ENCODE peak calls at places on chromosomes 4 and X, in five cellular contexts. J is gastrocnemius medialis, I is pancreas, S is nephron progenitor cell, T is WTC11. X is an unnamed sample.

GRCh38 chr4:185395255-185395955 is at the start of gene LRP2BP:
- DNase-seq in I (no peak), T (no peak), S (no peak), J (no peak), X (no peak)

GRCh38 chrX:104435249-104435648 is 130.8 kb upstream of the IL1RAPL2 start:
- DNase-seq in T (no peak), J (no peak), I (no peak), S (no peak), X (no peak)

GRCh38 chr4:178215754-178216153 is 773.5 kb upstream of the AGA start:
- DNase-seq in S (no peak), T (no peak), I (no peak), J (no peak), X (no peak)

GRCh38 chr4:93203708-93204107 is 624.8 kb upstream of the ATOH1 start:
- DNase-seq in S (no peak), T (no peak), I (no peak), J (no peak), X (no peak)

GRCh38 chr4:16027114-16027513 is 56.7 kb downstream of the PROM1 start:
- DNase-seq in S (no peak), J (no peak), I (no peak), T (no peak), X (no peak)

GRCh38 chrX:119763175-119763574 is 4.8 kb downstream of the SOWAHD start:
- DNase-seq in J (no peak), S (no peak), I (no peak), T (peak), X (peak)

GRCh38 chr4:152485726-152486276 is 50.1 kb downstream of the FBXW7 start:
- DNase-seq in S (no peak), T (no peak), J (no peak), I (no peak), X (no peak)

GRCh38 chr4:33482773-33483172 is 2761.5 kb downstream of the ARAP2 start:
- DNase-seq in T (no peak), S (no peak), I (no peak), J (no peak), X (no peak)

GRCh38 chr4:38654273-38654672 is 9.7 kb upstream of the KLF3 start:
- DNase-seq in J (no peak), T (no peak), I (no peak), S (no peak), X (no peak)

GRCh38 chr4:64272432-64272831 is 136.8 kb downstream of the TECRL start:
- DNase-seq in I (no peak), T (no peak), J (no peak), S (no peak), X (no peak)

GRCh38 chr4:83340692-83341343 is 6.2 kb upstream of the HPSE start:
- DNase-seq in T (no peak), J (no peak), S (no peak), I (no peak), X (no peak)

GRCh38 chr4:108714880-108715279 is 48.0 kb downstream of the ETNPPL start:
- DNase-seq in J (no peak), I (no peak), S (no peak), T (no peak), X (no peak)

GRCh38 chrX:34382416-34382815 is 250.3 kb upstream of the FAM47A start:
- DNase-seq in T (no peak), I (no peak), J (no peak), S (no peak), X (no peak)

GRCh38 chr4:100114909-100115308 is 75.4 kb downstream of the DDIT4L start:
- DNase-seq in T (no peak), J (no peak), S (no peak), I (no peak), X (no peak)

GRCh38 chr4:100118213-100118612 is 72.1 kb downstream of the DDIT4L start:
- DNase-seq in I (no peak), S (no peak), J (no peak), T (no peak), X (no peak)

GRCh38 chr4:100113732-100114131 is 76.5 kb downstream of the DDIT4L start:
- DNase-seq in I (no peak), S (no peak), J (no peak), T (no peak), X (no peak)

DNA sequence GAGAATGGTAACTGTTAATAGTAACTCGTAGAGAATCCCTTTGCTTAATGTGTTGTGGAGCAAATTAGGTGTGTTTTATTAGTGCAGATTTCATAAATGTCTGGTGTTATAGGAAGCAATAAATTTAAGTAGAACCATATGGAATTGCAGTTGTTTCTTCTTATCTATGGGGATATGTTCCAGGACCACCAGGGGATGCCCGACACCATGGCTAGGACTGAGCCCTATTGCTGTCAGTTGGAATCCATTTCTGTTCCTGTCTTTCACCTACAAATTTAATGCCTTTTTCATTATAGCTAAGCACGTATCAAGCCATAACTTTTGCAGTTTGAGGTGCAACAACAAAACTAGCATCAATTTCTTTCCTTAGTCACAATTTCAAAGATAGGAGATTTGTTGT is 72.5 kb downstream of the DDIT4L start:
- DNase-seq in S (no peak), T (no peak), I (no peak), J (no peak), X (no peak)
- TF ChIP-seq CTCF in S (no peak), T (no peak), I (no peak), J (peak), X (peak)

DNA sequence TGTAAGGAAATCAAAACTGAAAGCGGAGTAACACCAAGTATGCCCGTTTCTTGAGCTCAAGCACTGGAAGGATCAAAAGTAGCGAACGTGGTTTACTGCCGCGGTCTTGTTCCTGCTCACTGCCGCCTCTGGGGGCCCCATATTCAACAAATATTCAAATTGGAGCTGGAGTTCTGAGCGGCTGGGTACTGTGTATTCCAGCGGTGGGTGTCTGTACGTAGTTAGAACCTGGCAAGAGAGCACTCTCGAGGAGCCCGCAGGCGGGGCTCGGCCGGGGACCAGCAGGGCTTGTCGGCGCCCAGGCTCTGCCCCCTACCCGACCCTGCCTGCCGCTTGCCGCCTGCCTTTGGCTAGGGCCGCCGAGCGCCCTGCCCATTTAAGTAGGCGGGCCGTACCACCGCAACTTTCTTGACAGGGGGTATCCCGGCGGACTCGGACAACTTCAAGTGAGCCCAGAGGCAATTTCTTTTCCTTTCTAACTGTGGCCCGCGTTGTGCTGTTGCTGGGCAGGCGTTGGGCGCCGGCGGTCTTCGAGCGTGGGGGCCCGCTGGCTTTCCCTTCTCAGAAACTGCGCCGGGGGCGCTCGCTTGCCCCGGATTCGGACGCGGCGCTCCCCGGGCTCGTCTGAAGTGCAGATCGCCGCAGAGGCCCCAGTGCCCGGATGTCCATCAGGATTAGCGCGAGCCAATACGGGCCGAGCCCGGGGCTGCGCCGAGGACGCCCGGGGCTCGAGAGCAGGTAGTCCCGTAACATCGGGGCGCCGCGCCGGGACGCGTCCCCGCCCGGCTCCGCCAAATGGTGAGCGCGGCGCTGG is 71.9 kb downstream of the AFF1 start:
- DNase-seq in J (peak), S (peak), I (peak), T (peak), X (peak)
- TF ChIP-seq CTCF in J (peak), S (peak), I (no peak), T (no peak), X (peak)

DNA sequence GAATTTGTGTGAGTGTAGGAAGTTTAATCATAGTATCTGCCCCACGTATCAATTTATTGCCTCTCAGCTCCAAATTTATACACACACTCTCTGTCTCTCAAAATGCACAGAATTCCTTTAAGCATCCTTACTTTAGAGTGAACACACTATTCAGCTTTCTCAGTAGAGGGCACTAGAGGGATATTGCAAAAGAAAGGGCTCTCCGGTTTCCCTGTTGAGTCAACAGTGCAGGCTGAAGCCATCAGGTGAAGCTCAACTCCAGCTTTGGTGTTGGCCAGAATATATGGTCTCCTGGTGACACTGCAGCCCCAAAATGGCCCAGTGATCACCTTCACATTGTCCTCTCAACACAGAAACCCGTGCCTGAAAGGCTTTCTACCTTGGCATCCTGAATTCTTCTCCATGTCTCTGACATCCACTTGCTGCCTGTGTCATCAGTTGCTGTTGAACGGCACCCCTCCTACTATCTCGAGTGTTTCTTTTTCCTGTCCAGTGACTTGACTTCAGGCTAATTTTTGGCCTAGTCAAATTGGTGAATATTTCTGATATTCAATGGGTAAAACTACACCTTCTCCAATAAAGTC is 670.5 kb downstream of the GABRG1 start:
- DNase-seq in I (no peak), S (peak), J (no peak), T (no peak), X (no peak)
- TF ChIP-seq CTCF in I (no peak), S (peak), J (no peak), T (no peak), X (no peak)

DNA sequence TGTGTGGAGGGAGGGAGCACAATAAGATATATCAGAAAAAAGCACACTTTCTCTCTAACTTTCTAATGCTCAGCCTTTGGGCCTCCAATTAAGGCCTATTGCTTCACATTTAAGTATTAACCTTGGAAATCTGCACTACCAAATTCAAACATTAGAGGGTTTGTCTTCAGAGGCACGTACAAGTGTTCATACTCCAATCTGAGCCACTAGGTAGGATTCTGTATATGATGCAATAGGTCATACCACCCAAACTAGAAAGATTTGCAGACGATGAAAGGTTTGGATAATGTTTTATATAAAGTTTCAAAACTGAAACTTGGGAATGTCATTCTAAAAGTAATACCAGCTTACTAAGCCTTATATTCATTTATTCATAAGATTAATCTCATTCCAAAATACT is 106.4 kb downstream of the MID1 start:
- DNase-seq in S (no peak), T (no peak), J (no peak), I (no peak), X (no peak)
- TF ChIP-seq CTCF in S (no peak), T (no peak), J (no peak), I (no peak), X (no peak)

GRCh38 chr4:41752081-41752836 is 3.7 kb upstream of the PHOX2B start:
- DNase-seq in J (no peak), S (no peak), I (no peak), T (no peak), X (no peak)

GRCh38 chr4:41750158-41750623 is 1.7 kb upstream of the PHOX2B start:
- DNase-seq in J (no peak), T (peak), S (peak), I (no peak), X (no peak)

GRCh38 chr4:41749650-41750049 is 1.1 kb upstream of the PHOX2B start:
- DNase-seq in I (no peak), S (no peak), J (no peak), T (no peak), X (no peak)

GRCh38 chr4:41751325-41752061 is 3.0 kb upstream of the PHOX2B start:
- DNase-seq in I (no peak), T (peak), S (peak), J (no peak), X (no peak)

DNA sequence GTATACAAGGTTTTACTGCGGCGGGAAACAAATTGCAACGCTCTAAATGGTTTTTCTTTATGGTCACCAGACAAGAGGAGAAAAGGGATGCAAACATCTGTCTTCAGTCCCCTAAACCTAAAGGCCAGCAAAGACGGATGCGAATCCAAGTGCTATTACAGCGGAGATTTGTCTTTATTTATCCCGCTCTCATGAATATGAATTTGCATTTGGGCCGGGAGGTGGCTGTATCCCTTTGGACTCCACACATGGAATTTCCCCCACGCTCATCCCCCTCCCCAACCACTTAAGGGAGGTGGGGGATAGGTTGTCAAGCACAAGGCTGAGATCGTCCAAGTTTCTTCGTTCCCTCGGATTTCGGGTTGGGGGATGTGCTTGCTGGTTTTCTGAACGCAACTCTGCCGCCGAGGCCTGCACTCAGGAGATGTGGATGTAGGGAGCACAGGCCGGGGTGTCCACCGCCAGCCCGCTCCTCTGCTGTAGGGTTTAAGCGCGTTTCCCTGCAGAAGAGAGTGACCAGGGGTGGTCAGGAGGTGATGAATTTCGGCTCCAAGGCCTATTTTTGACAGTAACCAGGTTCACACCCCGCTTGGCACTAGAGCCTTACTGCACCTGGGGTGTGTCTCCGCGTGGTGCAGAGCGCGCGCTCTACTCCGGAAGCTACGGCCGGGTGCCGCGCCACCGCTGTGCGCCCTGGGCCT is 2.2 kb upstream of the PHOX2B start:
- DNase-seq in J (no peak), S (peak), T (peak), I (no peak), X (no peak)
- TF ChIP-seq CTCF in J (no peak), S (no peak), T (no peak), I (no peak), X (no peak)

DNA sequence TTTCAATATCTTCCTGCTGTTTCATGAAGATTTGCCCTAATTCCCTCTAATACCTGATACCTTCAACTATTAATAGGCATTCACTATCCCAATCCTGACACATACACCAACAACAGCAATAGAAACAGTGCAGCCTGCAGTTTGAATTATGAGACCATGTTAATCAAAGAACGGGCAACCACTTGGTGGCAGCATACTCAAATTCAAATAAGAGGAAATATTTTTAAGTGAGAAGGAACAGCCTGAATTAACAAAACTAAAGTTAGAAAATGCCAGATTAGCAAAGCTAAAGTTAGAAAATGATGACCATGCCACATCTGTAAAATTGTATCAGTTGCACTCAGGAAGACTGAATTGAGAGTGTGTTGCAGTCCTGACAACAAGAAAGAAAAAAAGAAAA is 204.9 kb downstream of the SMARCA1 start:
- DNase-seq in J (no peak), I (no peak), T (no peak), S (no peak), X (no peak)
- TF ChIP-seq CTCF in J (no peak), I (no peak), T (no peak), S (peak), X (peak)